ENCODE peak calls at places on chromosomes 12 and 14, in eight cellular contexts. E, K, T, B, D, H, I and P are unnamed samples.

GRCh38 chr14:72699852-72700257 is 194.0 kb downstream of the DPF3 start:
- DNase-seq in K (no peak), H (no peak), E (no peak), B (peak), D (peak), T (peak), I (no peak), P (no peak)

GRCh38 chr12:106331594-106331993 is 26.0 kb upstream of the POLR3B start:
- DNase-seq in B (no peak), I (no peak), D (no peak), E (no peak), T (no peak), H (no peak), K (no peak), P (no peak)

GRCh38 chr12:96047621-96048211 is 12.3 kb upstream of the LTA4H start:
- DNase-seq in T (peak), B (peak), D (peak), K (no peak), I (no peak), H (no peak), E (no peak), P (no peak)

GRCh38 chr12:7853557-7853956 is 19.2 kb downstream of the SLC2A14 start:
- DNase-seq in D (no peak), K (no peak), T (no peak), E (no peak), I (peak), B (no peak), H (no peak), P (no peak)

GRCh38 chr12:460301-461230 is 827 bp downstream of the B4GALNT3 start:
- DNase-seq in B (no peak), T (no peak), H (peak), K (peak), D (peak), E (no peak), I (no peak), P (peak)

GRCh38 chr12:42985506-42985905 is 396.0 kb upstream of the PRICKLE1 start:
- DNase-seq in D (no peak), E (no peak), K (no peak), T (no peak), I (no peak), B (peak), H (no peak), P (no peak)

GRCh38 chr14:88225721-88226120 is 97.3 kb downstream of the KCNK10 start:
- DNase-seq in H (no peak), T (no peak), E (no peak), I (no peak), D (no peak), K (no peak), B (no peak), P (no peak)

GRCh38 chr14:101175731-101176534 is 272.4 kb upstream of the RTL1 start:
- DNase-seq in D (no peak), B (no peak), T (no peak), K (peak), I (no peak), H (no peak), E (no peak), P (peak)

GRCh38 chr12:94134226-94134795 is 14.1 kb upstream of the PLXNC1 start:
- DNase-seq in E (no peak), H (no peak), B (peak), K (no peak), T (peak), I (peak), D (no peak), P (no peak)

GRCh38 chr12:43758247-43758727 is 303 bp downstream of the PUS7L start:
- DNase-seq in H (no peak), I (no peak), E (no peak), B (peak), T (peak), K (no peak), D (no peak), P (no peak)

GRCh38 chr14:54699087-54699530 is 132.2 kb downstream of the SAMD4A start:
- DNase-seq in H (no peak), T (no peak), K (no peak), I (peak), D (no peak), B (peak), E (no peak), P (no peak)

GRCh38 chr12:754871-755562 is 2.6 kb downstream of the WNK1 start:
- DNase-seq in K (no peak), I (peak), H (no peak), B (peak), D (no peak), T (peak), E (no peak), P (no peak)

GRCh38 chr12:126337556-126337955 is 1272.3 kb downstream of the AACS start:
- DNase-seq in H (no peak), K (no peak), B (peak), I (no peak), T (no peak), E (no peak), D (no peak), P (no peak)

GRCh38 chr14:101564819-101565698 is 3.8 kb downstream of the DIO3 start:
- DNase-seq in H (no peak), B (no peak), T (no peak), I (no peak), D (peak), K (no peak), E (no peak), P (no peak)

GRCh38 chr12:129676411-129676810 is 227.4 kb downstream of the TMEM132D start:
- DNase-seq in H (no peak), K (no peak), D (no peak), B (no peak), T (no peak), I (no peak), E (peak), P (no peak)

GRCh38 chr14:74634481-74634880 is 22.4 kb upstream of the LTBP2 start:
- DNase-seq in K (peak), B (peak), D (no peak), E (no peak), H (no peak), I (no peak), T (no peak), P (no peak)

GRCh38 chr12:124142395-124143005 is 152.4 kb upstream of the RFLNA start:
- DNase-seq in E (no peak), K (no peak), B (no peak), H (no peak), T (no peak), D (no peak), I (no peak), P (no peak)

GRCh38 chr14:55333785-55334485 is 62.7 kb downstream of the FBXO34 start:
- DNase-seq in E (no peak), K (no peak), B (peak), H (no peak), I (no peak), T (peak), D (no peak), P (no peak)

GRCh38 chr12:21296751-21297406 is 37.8 kb downstream of the SLCO1A2 start:
- DNase-seq in K (no peak), I (no peak), H (no peak), T (peak), D (no peak), E (no peak), B (peak), P (no peak)

GRCh38 chr12:92365836-92366235 is 220.2 kb upstream of the BTG1 start:
- DNase-seq in D (no peak), B (no peak), H (no peak), I (no peak), E (no peak), K (no peak), T (no peak), P (no peak)

GRCh38 chr14:53384536-53384935 is 231.4 kb upstream of the DDHD1 start:
- DNase-seq in I (no peak), T (no peak), B (no peak), K (no peak), E (no peak), H (no peak), D (no peak), P (no peak)

GRCh38 chr14:24411468-24412454 is 13.0 kb downstream of the NYNRIN start:
- DNase-seq in T (peak), D (no peak), H (no peak), I (peak), B (peak), E (no peak), K (no peak), P (no peak)

GRCh38 chr14:32203928-32204357 is 874 bp upstream of the RNU6-8 start:
- DNase-seq in D (no peak), E (peak), T (no peak), B (no peak), H (no peak), I (peak), K (peak), P (no peak)

GRCh38 chr14:94345344-94346072 is 22.4 kb upstream of the SERPINA6 start:
- DNase-seq in H (no peak), T (peak), D (no peak), K (no peak), E (no peak), I (peak), B (peak), P (no peak)

GRCh38 chr12:41944241-41944640 is 200.4 kb downstream of the GXYLT1 start:
- DNase-seq in K (no peak), I (no peak), B (peak), D (no peak), H (no peak), E (no peak), T (no peak), P (no peak)

GRCh38 chr12:124640096-124640495 is 72.7 kb upstream of the NCOR2 start:
- DNase-seq in E (no peak), I (no peak), K (no peak), B (peak), T (peak), H (no peak), D (no peak), P (no peak)